ENCODE peak calls at places on chromosomes 1 and 21, in nine cellular contexts. One of them, this sample, is unnamed.

GRCh38 chr1:65882091-65882490 is 89.4 kb downstream of the PDE4B start:
- DNase-seq in stimulated activated CD4-positive, alpha-beta T cell treated with anti-CD3 and anti-CD28 coated beads, TNF-alpha, amount 100 ng/mL, for 1 hour: no peak
- DNase-seq in NCI-H1930: no peak
- DNase-seq in T-cell: no peak
- DNase-seq in astrocyte of the hippocampus: no peak
- DNase-seq in fibroblast of lung: no peak
- DNase-seq in EH: no peak
- DNase-seq in NCI-H1092: no peak
- DNase-seq in T-helper 2 cell: no peak
- DNase-seq in this sample: no peak

GRCh38 chr21:33976082-33976979 is 60.7 kb upstream of the ATP5PO start:
- DNase-seq in stimulated activated CD4-positive, alpha-beta T cell treated with anti-CD3 and anti-CD28 coated beads, TNF-alpha, amount 100 ng/mL, for 1 hour: no peak
- DNase-seq in NCI-H1930: no peak
- DNase-seq in T-cell: peak
- DNase-seq in astrocyte of the hippocampus: peak
- DNase-seq in fibroblast of lung: peak
- DNase-seq in EH: peak
- DNase-seq in NCI-H1092: no peak
- DNase-seq in T-helper 2 cell: peak
- DNase-seq in this sample: peak

GRCh38 chr1:215710340-215710971 is 143.4 kb downstream of the KCTD3 start:
- DNase-seq in stimulated activated CD4-positive, alpha-beta T cell treated with anti-CD3 and anti-CD28 coated beads, TNF-alpha, amount 100 ng/mL, for 1 hour: no peak
- DNase-seq in NCI-H1930: peak
- DNase-seq in T-cell: no peak
- DNase-seq in astrocyte of the hippocampus: peak
- DNase-seq in fibroblast of lung: peak
- DNase-seq in EH: peak
- DNase-seq in NCI-H1092: peak
- DNase-seq in T-helper 2 cell: peak
- DNase-seq in this sample: no peak

GRCh38 chr1:178282949-178283367 is 189.1 kb downstream of the RASAL2 start:
- DNase-seq in stimulated activated CD4-positive, alpha-beta T cell treated with anti-CD3 and anti-CD28 coated beads, TNF-alpha, amount 100 ng/mL, for 1 hour: no peak
- DNase-seq in NCI-H1930: no peak
- DNase-seq in T-cell: no peak
- DNase-seq in astrocyte of the hippocampus: peak
- DNase-seq in fibroblast of lung: peak
- DNase-seq in EH: peak
- DNase-seq in NCI-H1092: no peak
- DNase-seq in T-helper 2 cell: peak
- DNase-seq in this sample: no peak

GRCh38 chr1:214901718-214902117 is 180.8 kb upstream of the KCNK2 start:
- DNase-seq in stimulated activated CD4-positive, alpha-beta T cell treated with anti-CD3 and anti-CD28 coated beads, TNF-alpha, amount 100 ng/mL, for 1 hour: no peak
- DNase-seq in NCI-H1930: no peak
- DNase-seq in T-cell: no peak
- DNase-seq in astrocyte of the hippocampus: peak
- DNase-seq in fibroblast of lung: peak
- DNase-seq in EH: peak
- DNase-seq in NCI-H1092: no peak
- DNase-seq in T-helper 2 cell: no peak
- DNase-seq in this sample: no peak

GRCh38 chr1:202143011-202143767 is 1.3 kb downstream of the ARL8A start:
- DNase-seq in stimulated activated CD4-positive, alpha-beta T cell treated with anti-CD3 and anti-CD28 coated beads, TNF-alpha, amount 100 ng/mL, for 1 hour: no peak
- DNase-seq in NCI-H1930: no peak
- DNase-seq in T-cell: no peak
- DNase-seq in astrocyte of the hippocampus: peak
- DNase-seq in fibroblast of lung: peak
- DNase-seq in EH: peak
- DNase-seq in NCI-H1092: no peak
- DNase-seq in T-helper 2 cell: peak
- DNase-seq in this sample: no peak

GRCh38 chr1:69993787-69994186 is 211.6 kb downstream of the LRRC40 start:
- DNase-seq in stimulated activated CD4-positive, alpha-beta T cell treated with anti-CD3 and anti-CD28 coated beads, TNF-alpha, amount 100 ng/mL, for 1 hour: no peak
- DNase-seq in NCI-H1930: no peak
- DNase-seq in T-cell: no peak
- DNase-seq in astrocyte of the hippocampus: no peak
- DNase-seq in fibroblast of lung: no peak
- DNase-seq in EH: peak
- DNase-seq in NCI-H1092: no peak
- DNase-seq in T-helper 2 cell: no peak
- DNase-seq in this sample: no peak

GRCh38 chr1:234887026-234887910 is 241.4 kb downstream of the TOMM20 start:
- DNase-seq in stimulated activated CD4-positive, alpha-beta T cell treated with anti-CD3 and anti-CD28 coated beads, TNF-alpha, amount 100 ng/mL, for 1 hour: no peak
- DNase-seq in NCI-H1930: no peak
- DNase-seq in T-cell: no peak
- DNase-seq in astrocyte of the hippocampus: no peak
- DNase-seq in fibroblast of lung: peak
- DNase-seq in EH: peak
- DNase-seq in NCI-H1092: no peak
- DNase-seq in T-helper 2 cell: no peak
- DNase-seq in this sample: no peak

GRCh38 chr1:156308078-156308477 is 9.0 kb upstream of the VHLL start:
- DNase-seq in stimulated activated CD4-positive, alpha-beta T cell treated with anti-CD3 and anti-CD28 coated beads, TNF-alpha, amount 100 ng/mL, for 1 hour: no peak
- DNase-seq in NCI-H1930: no peak
- DNase-seq in T-cell: no peak
- DNase-seq in astrocyte of the hippocampus: no peak
- DNase-seq in fibroblast of lung: peak
- DNase-seq in EH: peak
- DNase-seq in NCI-H1092: no peak
- DNase-seq in T-helper 2 cell: no peak
- DNase-seq in this sample: no peak

GRCh38 chr1:86705633-86705985 is 1.2 kb downstream of the SH3GLB1 start:
- DNase-seq in stimulated activated CD4-positive, alpha-beta T cell treated with anti-CD3 and anti-CD28 coated beads, TNF-alpha, amount 100 ng/mL, for 1 hour: no peak
- DNase-seq in NCI-H1930: no peak
- DNase-seq in T-cell: no peak
- DNase-seq in astrocyte of the hippocampus: no peak
- DNase-seq in fibroblast of lung: no peak
- DNase-seq in EH: no peak
- DNase-seq in NCI-H1092: no peak
- DNase-seq in T-helper 2 cell: peak
- DNase-seq in this sample: no peak

GRCh38 chr1:25554886-25555752 is 11.7 kb downstream of the LDLRAP1 start:
- DNase-seq in stimulated activated CD4-positive, alpha-beta T cell treated with anti-CD3 and anti-CD28 coated beads, TNF-alpha, amount 100 ng/mL, for 1 hour: no peak
- DNase-seq in NCI-H1930: no peak
- DNase-seq in T-cell: no peak
- DNase-seq in astrocyte of the hippocampus: no peak
- DNase-seq in fibroblast of lung: peak
- DNase-seq in EH: no peak
- DNase-seq in NCI-H1092: no peak
- DNase-seq in T-helper 2 cell: no peak
- DNase-seq in this sample: no peak

GRCh38 chr21:40689816-40690215 is 157.1 kb downstream of the DSCAM start:
- DNase-seq in stimulated activated CD4-positive, alpha-beta T cell treated with anti-CD3 and anti-CD28 coated beads, TNF-alpha, amount 100 ng/mL, for 1 hour: no peak
- DNase-seq in NCI-H1930: no peak
- DNase-seq in T-cell: no peak
- DNase-seq in astrocyte of the hippocampus: no peak
- DNase-seq in fibroblast of lung: no peak
- DNase-seq in EH: no peak
- DNase-seq in NCI-H1092: no peak
- DNase-seq in T-helper 2 cell: no peak
- DNase-seq in this sample: no peak

GRCh38 chr1:193769609-193770008 is 583.2 kb upstream of the B3GALT2 start:
- DNase-seq in stimulated activated CD4-positive, alpha-beta T cell treated with anti-CD3 and anti-CD28 coated beads, TNF-alpha, amount 100 ng/mL, for 1 hour: no peak
- DNase-seq in NCI-H1930: no peak
- DNase-seq in T-cell: no peak
- DNase-seq in astrocyte of the hippocampus: no peak
- DNase-seq in fibroblast of lung: no peak
- DNase-seq in EH: no peak
- DNase-seq in NCI-H1092: no peak
- DNase-seq in T-helper 2 cell: no peak
- DNase-seq in this sample: no peak

GRCh38 chr1:156262461-156263287 is 14.8 kb upstream of the PAQR6 start:
- DNase-seq in stimulated activated CD4-positive, alpha-beta T cell treated with anti-CD3 and anti-CD28 coated beads, TNF-alpha, amount 100 ng/mL, for 1 hour: no peak
- DNase-seq in NCI-H1930: no peak
- DNase-seq in T-cell: no peak
- DNase-seq in astrocyte of the hippocampus: peak
- DNase-seq in fibroblast of lung: peak
- DNase-seq in EH: peak
- DNase-seq in NCI-H1092: no peak
- DNase-seq in T-helper 2 cell: no peak
- DNase-seq in this sample: no peak

GRCh38 chr1:46991083-46991923 is 32.2 kb upstream of the CYP4X1 start:
- DNase-seq in stimulated activated CD4-positive, alpha-beta T cell treated with anti-CD3 and anti-CD28 coated beads, TNF-alpha, amount 100 ng/mL, for 1 hour: no peak
- DNase-seq in NCI-H1930: no peak
- DNase-seq in T-cell: no peak
- DNase-seq in astrocyte of the hippocampus: peak
- DNase-seq in fibroblast of lung: no peak
- DNase-seq in EH: no peak
- DNase-seq in NCI-H1092: no peak
- DNase-seq in T-helper 2 cell: no peak
- DNase-seq in this sample: no peak

GRCh38 chr1:20483833-20484525 is 2.0 kb downstream of the CAMK2N1 start:
- DNase-seq in stimulated activated CD4-positive, alpha-beta T cell treated with anti-CD3 and anti-CD28 coated beads, TNF-alpha, amount 100 ng/mL, for 1 hour: no peak
- DNase-seq in NCI-H1930: no peak
- DNase-seq in T-cell: no peak
- DNase-seq in astrocyte of the hippocampus: peak
- DNase-seq in fibroblast of lung: peak
- DNase-seq in EH: peak
- DNase-seq in NCI-H1092: peak
- DNase-seq in T-helper 2 cell: peak
- DNase-seq in this sample: no peak

GRCh38 chr1:240719953-240720700 is 108.2 kb upstream of the GREM2 start:
- DNase-seq in stimulated activated CD4-positive, alpha-beta T cell treated with anti-CD3 and anti-CD28 coated beads, TNF-alpha, amount 100 ng/mL, for 1 hour: no peak
- DNase-seq in NCI-H1930: no peak
- DNase-seq in T-cell: no peak
- DNase-seq in astrocyte of the hippocampus: no peak
- DNase-seq in fibroblast of lung: no peak
- DNase-seq in EH: peak
- DNase-seq in NCI-H1092: no peak
- DNase-seq in T-helper 2 cell: no peak
- DNase-seq in this sample: no peak

GRCh38 chr1:81876901-81877750 is 76.4 kb downstream of the ADGRL2 start:
- DNase-seq in stimulated activated CD4-positive, alpha-beta T cell treated with anti-CD3 and anti-CD28 coated beads, TNF-alpha, amount 100 ng/mL, for 1 hour: no peak
- DNase-seq in NCI-H1930: no peak
- DNase-seq in T-cell: no peak
- DNase-seq in astrocyte of the hippocampus: peak
- DNase-seq in fibroblast of lung: peak
- DNase-seq in EH: peak
- DNase-seq in NCI-H1092: no peak
- DNase-seq in T-helper 2 cell: no peak
- DNase-seq in this sample: no peak

GRCh38 chr1:39450956-39451601 is 40.4 kb upstream of the BMP8A start:
- DNase-seq in stimulated activated CD4-positive, alpha-beta T cell treated with anti-CD3 and anti-CD28 coated beads, TNF-alpha, amount 100 ng/mL, for 1 hour: no peak
- DNase-seq in NCI-H1930: no peak
- DNase-seq in T-cell: no peak
- DNase-seq in astrocyte of the hippocampus: peak
- DNase-seq in fibroblast of lung: peak
- DNase-seq in EH: peak
- DNase-seq in NCI-H1092: no peak
- DNase-seq in T-helper 2 cell: no peak
- DNase-seq in this sample: no peak

GRCh38 chr1:45299981-45300668 is 26.6 kb upstream of the HPDL start:
- DNase-seq in stimulated activated CD4-positive, alpha-beta T cell treated with anti-CD3 and anti-CD28 coated beads, TNF-alpha, amount 100 ng/mL, for 1 hour: no peak
- DNase-seq in NCI-H1930: peak
- DNase-seq in T-cell: peak
- DNase-seq in astrocyte of the hippocampus: peak
- DNase-seq in fibroblast of lung: peak
- DNase-seq in EH: peak
- DNase-seq in NCI-H1092: peak
- DNase-seq in T-helper 2 cell: peak
- DNase-seq in this sample: no peak

This sample was measured in activated T-helper 1 cell treated with anti-CD3 and anti-CD28 coated beads, Interleukin-2, amount 50 U/mL, for 16 hours.